ENCODE peak calls at places on chromosomes 13 and 19, in seven cellular contexts. One of them, this sample, is unnamed.
A peak's percentile ranks its signal among the peaks of the same experiment; 100 is the strongest.

GRCh38 chr19:4108767-4109625 is 14.9 kb downstream of the MAP2K2 start:
- DNase-seq in fibroblast of pulmonary artery: no peak
- DNase-seq in right atrium auricular region: no peak
- DNase-seq in dorsolateral prefrontal cortex: no peak
- DNase-seq in tibial artery: no peak
- DNase-seq in Peyer's patch: peak; percentile 88
- DNase-seq in B cell: peak; percentile 89
- DNase-seq in this sample: no peak

GRCh38 chr13:42279080-42279479 is 7.1 kb downstream of the AKAP11 start:
- DNase-seq in fibroblast of pulmonary artery: no peak
- DNase-seq in right atrium auricular region: no peak
- DNase-seq in dorsolateral prefrontal cortex: no peak
- DNase-seq in tibial artery: no peak
- DNase-seq in Peyer's patch: peak; percentile 22
- DNase-seq in B cell: peak; percentile 44
- DNase-seq in this sample: no peak

GRCh38 chr13:30676672-30677071 is 58.7 kb upstream of the ALOX5AP start:
- DNase-seq in fibroblast of pulmonary artery: peak; percentile 58
- DNase-seq in right atrium auricular region: no peak
- DNase-seq in dorsolateral prefrontal cortex: no peak
- DNase-seq in tibial artery: no peak
- DNase-seq in Peyer's patch: no peak
- DNase-seq in B cell: no peak
- DNase-seq in this sample: no peak

GRCh38 chr19:31418692-31419430 is 69.6 kb upstream of the TSHZ3 start:
- DNase-seq in fibroblast of pulmonary artery: no peak
- DNase-seq in right atrium auricular region: no peak
- DNase-seq in dorsolateral prefrontal cortex: no peak
- DNase-seq in tibial artery: no peak
- DNase-seq in Peyer's patch: no peak
- DNase-seq in B cell: no peak
- DNase-seq in this sample: no peak

GRCh38 chr19:41870401-41870873 is 6.6 kb upstream of the CD79A start:
- DNase-seq in fibroblast of pulmonary artery: peak; percentile 29
- DNase-seq in right atrium auricular region: no peak
- DNase-seq in dorsolateral prefrontal cortex: no peak
- DNase-seq in tibial artery: no peak
- DNase-seq in Peyer's patch: no peak
- DNase-seq in B cell: no peak
- DNase-seq in this sample: no peak

GRCh38 chr13:27259831-27260230 is 8.5 kb downstream of the RPL21 start:
- DNase-seq in fibroblast of pulmonary artery: no peak
- DNase-seq in right atrium auricular region: no peak
- DNase-seq in dorsolateral prefrontal cortex: no peak
- DNase-seq in tibial artery: no peak
- DNase-seq in Peyer's patch: no peak
- DNase-seq in B cell: peak; percentile 48
- DNase-seq in this sample: no peak

GRCh38 chr19:903266-903797 is 9.7 kb downstream of the R3HDM4 start:
- DNase-seq in fibroblast of pulmonary artery: no peak
- DNase-seq in right atrium auricular region: no peak
- DNase-seq in dorsolateral prefrontal cortex: no peak
- DNase-seq in tibial artery: no peak
- DNase-seq in Peyer's patch: no peak
- DNase-seq in B cell: no peak
- DNase-seq in this sample: no peak

GRCh38 chr13:25939961-25940687 is 111.7 kb downstream of the SHISA2 start:
- DNase-seq in fibroblast of pulmonary artery: no peak
- DNase-seq in right atrium auricular region: no peak
- DNase-seq in dorsolateral prefrontal cortex: no peak
- DNase-seq in tibial artery: no peak
- DNase-seq in Peyer's patch: no peak
- DNase-seq in B cell: no peak
- DNase-seq in this sample: no peak

GRCh38 chr13:74681891-74682290 is 547.7 kb upstream of the KLF12 start:
- DNase-seq in fibroblast of pulmonary artery: no peak
- DNase-seq in right atrium auricular region: no peak
- DNase-seq in dorsolateral prefrontal cortex: no peak
- DNase-seq in tibial artery: no peak
- DNase-seq in Peyer's patch: no peak
- DNase-seq in B cell: no peak
- DNase-seq in this sample: no peak

GRCh38 chr19:46381746-46382345 is 31.5 kb downstream of the CCDC8 start:
- DNase-seq in fibroblast of pulmonary artery: no peak
- DNase-seq in right atrium auricular region: no peak
- DNase-seq in dorsolateral prefrontal cortex: no peak
- DNase-seq in tibial artery: no peak
- DNase-seq in Peyer's patch: no peak
- DNase-seq in B cell: no peak
- DNase-seq in this sample: peak; percentile 29

GRCh38 chr13:94121686-94122085 is 357.8 kb downstream of the DCT start:
- DNase-seq in fibroblast of pulmonary artery: peak; percentile 63
- DNase-seq in right atrium auricular region: no peak
- DNase-seq in dorsolateral prefrontal cortex: no peak
- DNase-seq in tibial artery: no peak
- DNase-seq in Peyer's patch: no peak
- DNase-seq in B cell: no peak
- DNase-seq in this sample: no peak

GRCh38 chr13:94090773-94091172 is 388.7 kb downstream of the DCT start:
- DNase-seq in fibroblast of pulmonary artery: no peak
- DNase-seq in right atrium auricular region: no peak
- DNase-seq in dorsolateral prefrontal cortex: no peak
- DNase-seq in tibial artery: no peak
- DNase-seq in Peyer's patch: no peak
- DNase-seq in B cell: no peak
- DNase-seq in this sample: no peak

GRCh38 chr13:46721054-46721453 is 75.9 kb downstream of the ESD start:
- DNase-seq in fibroblast of pulmonary artery: peak; percentile 68
- DNase-seq in right atrium auricular region: no peak
- DNase-seq in dorsolateral prefrontal cortex: no peak
- DNase-seq in tibial artery: no peak
- DNase-seq in Peyer's patch: peak; percentile 37
- DNase-seq in B cell: peak; percentile 64
- DNase-seq in this sample: no peak

GRCh38 chr19:10762656-10763055 is 44.8 kb downstream of the DNM2 start:
- DNase-seq in fibroblast of pulmonary artery: no peak
- DNase-seq in right atrium auricular region: no peak
- DNase-seq in dorsolateral prefrontal cortex: no peak
- DNase-seq in tibial artery: no peak
- DNase-seq in Peyer's patch: peak; percentile 30
- DNase-seq in B cell: no peak
- DNase-seq in this sample: no peak

GRCh38 chr19:19613456-19613855 is 5.0 kb downstream of the PBX4 start:
- DNase-seq in fibroblast of pulmonary artery: no peak
- DNase-seq in right atrium auricular region: no peak
- DNase-seq in dorsolateral prefrontal cortex: no peak
- DNase-seq in tibial artery: no peak
- DNase-seq in Peyer's patch: no peak
- DNase-seq in B cell: no peak
- DNase-seq in this sample: no peak

GRCh38 chr13:99008577-99008976 is 30.7 kb upstream of the DOCK9 start:
- DNase-seq in fibroblast of pulmonary artery: no peak
- DNase-seq in right atrium auricular region: no peak
- DNase-seq in dorsolateral prefrontal cortex: no peak
- DNase-seq in tibial artery: no peak
- DNase-seq in Peyer's patch: no peak
- DNase-seq in B cell: no peak
- DNase-seq in this sample: no peak

GRCh38 chr13:98576215-98576945 is 527 bp downstream of the STK24 start:
- DNase-seq in fibroblast of pulmonary artery: no peak
- DNase-seq in right atrium auricular region: no peak
- DNase-seq in dorsolateral prefrontal cortex: no peak
- DNase-seq in tibial artery: peak; percentile 80
- DNase-seq in Peyer's patch: peak; percentile 47
- DNase-seq in B cell: peak; percentile 60
- DNase-seq in this sample: peak; percentile 80

GRCh38 chr19:41688098-41688497 is at the start of gene CEACAM7:
- DNase-seq in fibroblast of pulmonary artery: no peak
- DNase-seq in right atrium auricular region: no peak
- DNase-seq in dorsolateral prefrontal cortex: no peak
- DNase-seq in tibial artery: no peak
- DNase-seq in Peyer's patch: no peak
- DNase-seq in B cell: no peak
- DNase-seq in this sample: no peak

GRCh38 chr13:33775339-33776108 is 42.4 kb upstream of the RFC3 start:
- DNase-seq in fibroblast of pulmonary artery: no peak
- DNase-seq in right atrium auricular region: no peak
- DNase-seq in dorsolateral prefrontal cortex: no peak
- DNase-seq in tibial artery: no peak
- DNase-seq in Peyer's patch: no peak
- DNase-seq in B cell: no peak
- DNase-seq in this sample: no peak

GRCh38 chr13:114124921-114125320 is 7.5 kb downstream of the RASA3 start:
- DNase-seq in fibroblast of pulmonary artery: peak; percentile 66
- DNase-seq in right atrium auricular region: no peak
- DNase-seq in dorsolateral prefrontal cortex: no peak
- DNase-seq in tibial artery: no peak
- DNase-seq in Peyer's patch: peak; percentile 51
- DNase-seq in B cell: no peak
- DNase-seq in this sample: no peak

GRCh38 chr19:19276386-19276785 is 3.3 kb upstream of the TM6SF2 start:
- DNase-seq in fibroblast of pulmonary artery: peak; percentile 80
- DNase-seq in right atrium auricular region: no peak
- DNase-seq in dorsolateral prefrontal cortex: no peak
- DNase-seq in tibial artery: no peak
- DNase-seq in Peyer's patch: no peak
- DNase-seq in B cell: no peak
- DNase-seq in this sample: no peak

GRCh38 chr19:35462476-35462953 is 14.5 kb downstream of the FFAR2 start:
- DNase-seq in fibroblast of pulmonary artery: no peak
- DNase-seq in right atrium auricular region: no peak
- DNase-seq in dorsolateral prefrontal cortex: no peak
- DNase-seq in tibial artery: no peak
- DNase-seq in Peyer's patch: peak; percentile 68
- DNase-seq in B cell: peak; percentile 73
- DNase-seq in this sample: no peak

DNA sequence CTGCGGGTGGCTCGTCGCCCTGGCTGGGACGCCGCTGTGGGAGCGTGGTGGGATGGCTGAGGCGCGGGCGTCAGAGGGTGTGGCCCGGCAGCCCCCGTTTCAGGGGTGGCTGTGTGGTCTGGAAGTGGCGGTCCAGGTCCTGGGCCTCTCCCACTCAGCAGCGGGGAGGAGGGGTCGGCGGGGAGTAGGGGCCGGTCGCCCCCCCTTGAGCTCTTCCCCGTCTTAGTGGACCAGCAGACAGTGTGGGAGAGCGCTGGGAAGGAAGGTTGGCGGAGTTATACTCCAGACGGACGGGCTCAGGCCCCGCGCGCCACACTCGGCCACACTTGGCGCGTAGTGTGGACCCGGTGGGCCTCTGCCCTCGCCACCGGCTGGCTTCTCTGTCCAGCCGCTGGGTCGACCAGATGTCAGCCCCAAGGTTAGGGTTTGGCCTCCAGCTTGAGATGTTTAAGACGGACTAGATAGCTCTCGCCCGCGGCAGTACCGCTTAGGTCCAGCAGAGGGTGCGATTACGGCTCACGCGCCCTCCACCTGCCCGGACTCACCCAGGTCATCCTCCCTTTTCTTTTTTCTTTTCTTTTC is 21.7 kb upstream of the ZNF429 start:
- DNase-seq in fibroblast of pulmonary artery: peak; percentile 6
- DNase-seq in right atrium auricular region: no peak
- DNase-seq in dorsolateral prefrontal cortex: no peak
- DNase-seq in tibial artery: peak; percentile 66
- DNase-seq in Peyer's patch: peak; percentile 28
- DNase-seq in B cell: peak; percentile 78
- DNase-seq in this sample: no peak
- TF ChIP-seq CTCF in fibroblast of pulmonary artery: peak; percentile 25
- TF ChIP-seq CTCF in right atrium auricular region: peak; percentile 75
- TF ChIP-seq CTCF in dorsolateral prefrontal cortex: peak; percentile 34
- TF ChIP-seq CTCF in tibial artery: peak; percentile 51
- TF ChIP-seq CTCF in Peyer's patch: no peak
- TF ChIP-seq CTCF in B cell: peak; percentile 56
- TF ChIP-seq CTCF in this sample: peak; percentile 64

GRCh38 chr19:48239120-48239519 is 16.6 kb downstream of the CARD8 start:
- DNase-seq in fibroblast of pulmonary artery: no peak
- DNase-seq in right atrium auricular region: no peak
- DNase-seq in dorsolateral prefrontal cortex: no peak
- DNase-seq in tibial artery: no peak
- DNase-seq in Peyer's patch: no peak
- DNase-seq in B cell: no peak
- DNase-seq in this sample: no peak
- TF ChIP-seq CTCF in fibroblast of pulmonary artery: no peak
- TF ChIP-seq CTCF in right atrium auricular region: no peak
- TF ChIP-seq CTCF in dorsolateral prefrontal cortex: no peak
- TF ChIP-seq CTCF in tibial artery: no peak
- TF ChIP-seq CTCF in Peyer's patch: no peak
- TF ChIP-seq CTCF in B cell: no peak
- TF ChIP-seq CTCF in this sample: no peak

GRCh38 chr13:23020246-23020843 is 160.4 kb upstream of the SGCG start:
- DNase-seq in fibroblast of pulmonary artery: peak; percentile 72
- DNase-seq in right atrium auricular region: peak; percentile 70
- DNase-seq in dorsolateral prefrontal cortex: peak; percentile 32
- DNase-seq in tibial artery: no peak
- DNase-seq in Peyer's patch: no peak
- DNase-seq in B cell: peak; percentile 51
- DNase-seq in this sample: no peak
- TF ChIP-seq CTCF in fibroblast of pulmonary artery: peak; percentile 92
- TF ChIP-seq CTCF in right atrium auricular region: peak; percentile 85
- TF ChIP-seq CTCF in dorsolateral prefrontal cortex: peak; percentile 76
- TF ChIP-seq CTCF in tibial artery: peak; percentile 68
- TF ChIP-seq CTCF in Peyer's patch: peak; percentile 69
- TF ChIP-seq CTCF in B cell: peak; percentile 84
- TF ChIP-seq CTCF in this sample: peak; percentile 60

GRCh38 chr13:60329221-60329983 is 67.6 kb upstream of the TDRD3 start:
- DNase-seq in fibroblast of pulmonary artery: peak; percentile 45
- DNase-seq in right atrium auricular region: no peak
- DNase-seq in dorsolateral prefrontal cortex: no peak
- DNase-seq in tibial artery: no peak
- DNase-seq in Peyer's patch: no peak
- DNase-seq in B cell: no peak
- DNase-seq in this sample: no peak

GRCh38 chr13:60326273-60326672 is 70.7 kb upstream of the TDRD3 start:
- DNase-seq in fibroblast of pulmonary artery: no peak
- DNase-seq in right atrium auricular region: no peak
- DNase-seq in dorsolateral prefrontal cortex: no peak
- DNase-seq in tibial artery: no peak
- DNase-seq in Peyer's patch: no peak
- DNase-seq in B cell: no peak
- DNase-seq in this sample: no peak

GRCh38 chr13:60331249-60332012 is 65.6 kb upstream of the TDRD3 start:
- DNase-seq in fibroblast of pulmonary artery: no peak
- DNase-seq in right atrium auricular region: no peak
- DNase-seq in dorsolateral prefrontal cortex: no peak
- DNase-seq in tibial artery: no peak
- DNase-seq in Peyer's patch: no peak
- DNase-seq in B cell: no peak
- DNase-seq in this sample: no peak

GRCh38 chr13:60328073-60328472 is 68.9 kb upstream of the TDRD3 start:
- DNase-seq in fibroblast of pulmonary artery: no peak
- DNase-seq in right atrium auricular region: no peak
- DNase-seq in dorsolateral prefrontal cortex: no peak
- DNase-seq in tibial artery: no peak
- DNase-seq in Peyer's patch: no peak
- DNase-seq in B cell: no peak
- DNase-seq in this sample: no peak

DNA sequence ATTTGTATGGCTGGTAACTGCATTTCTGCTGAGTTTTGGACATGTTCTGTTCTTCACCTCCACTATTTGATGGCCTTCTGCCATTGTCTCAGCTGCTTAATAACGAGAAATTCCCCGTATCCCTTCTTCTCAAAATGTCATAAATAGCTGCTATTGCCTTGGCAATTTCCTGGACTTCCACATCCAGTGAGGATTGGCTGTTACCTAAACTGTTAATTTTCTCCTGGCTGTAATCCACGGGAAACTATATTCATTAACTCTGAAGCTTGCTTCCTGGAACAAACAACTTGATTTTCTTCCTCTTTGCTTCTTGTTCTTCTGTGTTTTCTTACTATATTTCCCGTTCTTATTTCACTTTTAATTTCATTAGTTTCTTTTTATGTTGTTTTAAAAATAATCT is 69.5 kb upstream of the TDRD3 start:
- DNase-seq in fibroblast of pulmonary artery: no peak
- DNase-seq in right atrium auricular region: no peak
- DNase-seq in dorsolateral prefrontal cortex: no peak
- DNase-seq in tibial artery: no peak
- DNase-seq in Peyer's patch: no peak
- DNase-seq in B cell: no peak
- DNase-seq in this sample: no peak
- TF ChIP-seq CTCF in fibroblast of pulmonary artery: no peak
- TF ChIP-seq CTCF in right atrium auricular region: no peak
- TF ChIP-seq CTCF in dorsolateral prefrontal cortex: no peak
- TF ChIP-seq CTCF in tibial artery: no peak
- TF ChIP-seq CTCF in Peyer's patch: no peak
- TF ChIP-seq CTCF in B cell: no peak
- TF ChIP-seq CTCF in this sample: no peak